ENCODE peak calls at places on chromosomes 6 and 20, in ten cellular contexts. U is left cardiac atrium, L is activated T-cell treated with anti-CD3 and anti-CD28 coated beads for 24 hours, W is fibroblast of mammary gland, H is NCI-H510A, E is upper lobe of right lung, I is A172, D is HCT116, V is HFF-Myc, Y is MM.1S. K is an unnamed sample.
A peak's percentile ranks its signal among the peaks of the same experiment; 100 is the strongest.

GRCh38 chr6:146017672-146018071 is 11.2 kb upstream of the GRM1 start:
- DNase-seq in H (no peak), W (no peak), V (no peak), E (no peak), I (no peak), U (no peak), L (no peak), D (no peak), Y (no peak), K (no peak)

GRCh38 chr20:58077282-58077681 is 151.2 kb downstream of the ANKRD60 start:
- DNase-seq in V (no peak), L (no peak), I (no peak), E (no peak), W (no peak), H (no peak), U (no peak), D (no peak), Y (no peak), K (no peak)

GRCh38 chr20:4136078-4136966 is 121.0 kb upstream of the RNF24 start:
- DNase-seq in E (no peak), L (no peak), H (no peak), Y (no peak), I (peak; percentile 79), U (no peak), W (no peak), V (no peak), D (no peak), K (peak; percentile 41)

GRCh38 chr6:79467716-79468115 is 69.5 kb downstream of the LCA5 start:
- DNase-seq in E (no peak), U (no peak), H (peak; percentile 3), V (no peak), D (no peak), I (no peak), L (no peak), Y (no peak), W (peak; percentile 10), K (no peak)

GRCh38 chr6:40893021-40893420 is 146.0 kb downstream of the UNC5CL start:
- DNase-seq in D (no peak), V (no peak), I (no peak), E (no peak), H (no peak), W (no peak), Y (no peak), L (no peak), U (no peak), K (no peak)

GRCh38 chr6:105304366-105304765 is 98.5 kb downstream of the PREP start:
- DNase-seq in Y (no peak), E (no peak), L (no peak), I (no peak), W (no peak), H (no peak), V (no peak), U (no peak), D (no peak), K (no peak)

GRCh38 chr6:149831380-149831820 is 32.8 kb downstream of the LRP11 start:
- DNase-seq in E (no peak), U (no peak), D (no peak), Y (no peak), L (no peak), H (no peak), W (no peak), I (no peak), V (no peak), K (no peak)

GRCh38 chr6:24396764-24397163 is 6.0 kb upstream of the MRS2 start:
- DNase-seq in I (no peak), Y (no peak), L (no peak), V (no peak), U (no peak), H (no peak), W (peak; percentile 11), D (no peak), E (no peak), K (no peak)

GRCh38 chr6:9647043-9647520 is 767.8 kb downstream of the TFAP2A start:
- DNase-seq in U (no peak), I (no peak), V (no peak), L (no peak), E (no peak), H (no peak), W (no peak), Y (no peak), D (no peak), K (no peak)

GRCh38 chr6:156773476-156773875 is 3.7 kb upstream of the ARID1B start:
- DNase-seq in I (no peak), H (no peak), W (no peak), U (no peak), L (no peak), E (no peak), D (no peak), Y (no peak), V (no peak), K (no peak)

GRCh38 chr6:158849899-158850806 is 31.0 kb upstream of the EZR start:
- DNase-seq in V (peak; percentile 79), D (peak; percentile 97), H (no peak), W (peak; percentile 95), Y (no peak), E (no peak), L (peak; percentile 50), I (peak; percentile 96), U (no peak), K (peak; percentile 99)

K was measured in RCC 7860.